ENCODE peak calls at places on chromosomes 11 and 22, in nine cellular contexts. C, B, D, Y, P, Z, N, L and E are unnamed samples.

GRCh38 chr11:100777118-100777517 is 90.0 kb downstream of the ARHGAP42 start:
- DNase-seq in C (no peak), D (no peak), L (peak), P (no peak), Z (no peak), B (no peak), Y (no peak), N (no peak), E (no peak)

GRCh38 chr11:108788565-108789199 is 123.8 kb downstream of the DDX10 start:
- DNase-seq in B (no peak), Y (no peak), L (peak), N (no peak), Z (no peak), D (no peak), C (peak), P (no peak), E (no peak)

GRCh38 chr22:21942407-21942895 is 10.2 kb downstream of the PPM1F start:
- DNase-seq in L (peak), B (peak), N (peak), Z (no peak), D (peak), C (peak), P (no peak), Y (no peak), E (peak)

GRCh38 chr11:100240051-100240450 is 447.0 kb upstream of the ARHGAP42 start:
- DNase-seq in D (no peak), P (peak), N (no peak), C (no peak), L (no peak), Z (no peak), B (no peak), Y (no peak), E (no peak)

GRCh38 chr11:130042093-130042591 is 27.6 kb upstream of the APLP2 start:
- DNase-seq in P (no peak), L (peak), D (no peak), C (peak), N (peak), Z (no peak), Y (no peak), B (peak), E (no peak)

GRCh38 chr22:30206964-30207363 is 39.6 kb downstream of the LIF start:
- DNase-seq in C (peak), N (no peak), D (no peak), Y (no peak), P (no peak), B (peak), L (peak), Z (no peak), E (no peak)

GRCh38 chr11:79062814-79063762 is 377.7 kb downstream of the TENM4 start:
- DNase-seq in B (no peak), N (no peak), L (peak), C (peak), P (peak), Z (no peak), D (no peak), Y (no peak), E (no peak)

GRCh38 chr22:30204742-30205111 is 41.8 kb downstream of the LIF start:
- DNase-seq in Y (no peak), B (peak), N (no peak), L (peak), C (peak), P (no peak), D (no peak), Z (peak), E (no peak)

GRCh38 chr22:44752285-44753188 is at the start of gene ARHGAP8:
- DNase-seq in Y (peak), D (peak), Z (no peak), L (no peak), N (no peak), C (no peak), P (peak), B (no peak), E (no peak)

GRCh38 chr11:115677190-115677589 is 173.0 kb upstream of the CADM1 start:
- DNase-seq in C (no peak), Y (no peak), N (no peak), Z (no peak), L (no peak), D (no peak), B (no peak), P (no peak), E (no peak)

GRCh38 chr22:37300551-37301017 is 18.3 kb downstream of the CYTH4 start:
- DNase-seq in D (peak), Z (no peak), L (no peak), B (no peak), N (peak), Y (no peak), P (no peak), C (no peak), E (peak)

GRCh38 chr11:63767415-63768231 is 952 bp downstream of the ZFTA start:
- DNase-seq in Y (peak), C (peak), B (peak), D (peak), Z (peak), L (peak), N (peak), P (peak), E (peak)

GRCh38 chr11:106939157-106939556 is 79.1 kb downstream of the GUCY1A2 start:
- DNase-seq in Z (no peak), D (no peak), L (no peak), Y (peak), N (no peak), C (no peak), P (no peak), B (no peak), E (no peak)

GRCh38 chr22:31972180-31972579 is 27.8 kb downstream of the YWHAH start:
- DNase-seq in B (no peak), P (no peak), Y (no peak), L (no peak), N (no peak), C (no peak), D (no peak), Z (no peak), E (no peak)